ENCODE peak calls at places on chromosomes 1 and 21, in six cellular contexts. One of them, this sample, is unnamed.

GRCh38 chr1:231134624-231135023 is 27.2 kb upstream of the TRIM67 start:
- DNase-seq in H1: no peak
- DNase-seq in uterus: no peak
- DNase-seq in IMR-90: no peak
- DNase-seq in GM12892: no peak
- DNase-seq in heart left ventricle: no peak
- DNase-seq in this sample: no peak

GRCh38 chr1:191483997-191484396 is 674.3 kb upstream of the RGS18 start:
- DNase-seq in H1: no peak
- DNase-seq in heart left ventricle: no peak
- DNase-seq in IMR-90: no peak
- DNase-seq in uterus: no peak
- DNase-seq in GM12892: no peak
- DNase-seq in this sample: no peak

GRCh38 chr1:22855668-22856606 is 116.7 kb downstream of the LACTBL1 start:
- DNase-seq in IMR-90: no peak
- DNase-seq in GM12892: no peak
- DNase-seq in H1: no peak
- DNase-seq in uterus: no peak
- DNase-seq in heart left ventricle: no peak
- DNase-seq in this sample: no peak

GRCh38 chr21:45706299-45706698 is 62.8 kb downstream of the PCBP3 start:
- DNase-seq in heart left ventricle: no peak
- DNase-seq in H1: no peak
- DNase-seq in GM12892: no peak
- DNase-seq in uterus: no peak
- DNase-seq in IMR-90: no peak
- DNase-seq in this sample: no peak

GRCh38 chr1:116540088-116540487 is 30.7 kb downstream of the CD58 start:
- DNase-seq in heart left ventricle: no peak
- DNase-seq in GM12892: no peak
- DNase-seq in IMR-90: no peak
- DNase-seq in H1: no peak
- DNase-seq in uterus: no peak
- DNase-seq in this sample: no peak

GRCh38 chr1:185244015-185244747 is 72.9 kb downstream of the IVNS1ABP start:
- DNase-seq in H1: no peak
- DNase-seq in IMR-90: peak; percentile 94
- DNase-seq in GM12892: no peak
- DNase-seq in heart left ventricle: no peak
- DNase-seq in uterus: no peak
- DNase-seq in this sample: no peak

GRCh38 chr1:112700290-112701226 is 6.4 kb downstream of the RHOC start:
- DNase-seq in IMR-90: peak; percentile 95
- DNase-seq in H1: peak; percentile 81
- DNase-seq in heart left ventricle: peak; percentile 99
- DNase-seq in uterus: peak; percentile 98
- DNase-seq in GM12892: peak; percentile 59
- DNase-seq in this sample: peak; percentile 98

GRCh38 chr1:87269921-87270320 is 58.8 kb upstream of the LMO4 start:
- DNase-seq in IMR-90: no peak
- DNase-seq in GM12892: no peak
- DNase-seq in H1: no peak
- DNase-seq in uterus: no peak
- DNase-seq in heart left ventricle: no peak
- DNase-seq in this sample: no peak

GRCh38 chr1:114094675-114095074 is 59.0 kb downstream of the SYT6 start:
- DNase-seq in GM12892: no peak
- DNase-seq in IMR-90: no peak
- DNase-seq in uterus: no peak
- DNase-seq in heart left ventricle: no peak
- DNase-seq in H1: no peak
- DNase-seq in this sample: no peak

GRCh38 chr1:14184346-14184963 is 414.0 kb upstream of the KAZN start:
- DNase-seq in H1: no peak
- DNase-seq in IMR-90: no peak
- DNase-seq in GM12892: no peak
- DNase-seq in heart left ventricle: peak; percentile 6
- DNase-seq in uterus: no peak
- DNase-seq in this sample: no peak

GRCh38 chr1:117681093-117681950 is 75.5 kb downstream of the TENT5C start:
- DNase-seq in GM12892: no peak
- DNase-seq in uterus: no peak
- DNase-seq in IMR-90: no peak
- DNase-seq in H1: no peak
- DNase-seq in heart left ventricle: no peak
- DNase-seq in this sample: peak; percentile 71

GRCh38 chr1:231937013-231937754 is 310.6 kb downstream of the DISC1 start:
- DNase-seq in uterus: peak; percentile 17
- DNase-seq in H1: no peak
- DNase-seq in heart left ventricle: peak; percentile 77
- DNase-seq in IMR-90: no peak
- DNase-seq in GM12892: no peak
- DNase-seq in this sample: no peak

GRCh38 chr1:225946082-225946620 is 5.1 kb upstream of the LEFTY2 start:
- DNase-seq in IMR-90: no peak
- DNase-seq in heart left ventricle: no peak
- DNase-seq in uterus: no peak
- DNase-seq in GM12892: no peak
- DNase-seq in H1: no peak
- DNase-seq in this sample: no peak

GRCh38 chr1:197692965-197693364 is 82.3 kb downstream of the DENND1B start:
- DNase-seq in heart left ventricle: no peak
- DNase-seq in IMR-90: peak; percentile 31
- DNase-seq in GM12892: no peak
- DNase-seq in uterus: no peak
- DNase-seq in H1: no peak
- DNase-seq in this sample: no peak

GRCh38 chr1:41474490-41475271 is 9.8 kb downstream of the EDN2 start:
- DNase-seq in GM12892: no peak
- DNase-seq in heart left ventricle: no peak
- DNase-seq in H1: no peak
- DNase-seq in IMR-90: no peak
- DNase-seq in uterus: peak; percentile 73
- DNase-seq in this sample: no peak

GRCh38 chr1:33802268-33802667 is 61.6 kb upstream of the HMGB4 start:
- DNase-seq in H1: no peak
- DNase-seq in heart left ventricle: no peak
- DNase-seq in IMR-90: no peak
- DNase-seq in uterus: no peak
- DNase-seq in GM12892: no peak
- DNase-seq in this sample: no peak

GRCh38 chr1:54845772-54846171 is 41.2 kb downstream of the DHCR24 start:
- DNase-seq in IMR-90: no peak
- DNase-seq in uterus: no peak
- DNase-seq in GM12892: no peak
- DNase-seq in heart left ventricle: no peak
- DNase-seq in H1: no peak
- DNase-seq in this sample: peak; percentile 58

GRCh38 chr1:9198538-9199361 is 35.8 kb upstream of the H6PD start:
- DNase-seq in uterus: no peak
- DNase-seq in heart left ventricle: no peak
- DNase-seq in H1: no peak
- DNase-seq in IMR-90: peak; percentile 51
- DNase-seq in GM12892: no peak
- DNase-seq in this sample: no peak

GRCh38 chr1:224432141-224432540 is 2.5 kb downstream of the WDR26 start:
- DNase-seq in H1: no peak
- DNase-seq in heart left ventricle: no peak
- DNase-seq in GM12892: no peak
- DNase-seq in uterus: no peak
- DNase-seq in IMR-90: no peak
- DNase-seq in this sample: no peak

GRCh38 chr1:224433041-224433670 is 1.4 kb downstream of the WDR26 start:
- DNase-seq in uterus: peak; percentile 17
- DNase-seq in heart left ventricle: no peak
- DNase-seq in GM12892: no peak
- DNase-seq in H1: no peak
- DNase-seq in IMR-90: no peak
- DNase-seq in this sample: no peak

GRCh38 chr1:224431726-224432125 is 2.9 kb downstream of the WDR26 start:
- DNase-seq in heart left ventricle: no peak
- DNase-seq in GM12892: no peak
- DNase-seq in uterus: no peak
- DNase-seq in IMR-90: no peak
- DNase-seq in H1: no peak
- DNase-seq in this sample: no peak

GRCh38 chr1:224433671-224434446 is 738 bp downstream of the WDR26 start:
- DNase-seq in GM12892: no peak
- DNase-seq in H1: no peak
- DNase-seq in uterus: peak; percentile 46
- DNase-seq in IMR-90: no peak
- DNase-seq in heart left ventricle: peak; percentile 46
- DNase-seq in this sample: no peak

GRCh38 chr1:224432672-224433040 is 1.9 kb downstream of the WDR26 start:
- DNase-seq in H1: no peak
- DNase-seq in GM12892: no peak
- DNase-seq in IMR-90: no peak
- DNase-seq in heart left ventricle: no peak
- DNase-seq in uterus: no peak
- DNase-seq in this sample: no peak
- TF ChIP-seq POLR2A in H1: no peak
- TF ChIP-seq POLR2A in GM12892: no peak
- TF ChIP-seq POLR2A in IMR-90: no peak
- TF ChIP-seq POLR2A in heart left ventricle: no peak
- TF ChIP-seq POLR2A in uterus: no peak
- TF ChIP-seq POLR2A in this sample: no peak

GRCh38 chr1:32741417-32742131 is 39.0 kb upstream of the SYNC start:
- DNase-seq in H1: no peak
- DNase-seq in IMR-90: no peak
- DNase-seq in GM12892: peak; percentile 65
- DNase-seq in uterus: peak; percentile 31
- DNase-seq in heart left ventricle: no peak
- DNase-seq in this sample: no peak
- TF ChIP-seq POLR2A in H1: no peak
- TF ChIP-seq POLR2A in IMR-90: no peak
- TF ChIP-seq POLR2A in GM12892: no peak
- TF ChIP-seq POLR2A in uterus: no peak
- TF ChIP-seq POLR2A in heart left ventricle: no peak
- TF ChIP-seq POLR2A in this sample: no peak

GRCh38 chr1:2972011-2972878 is 49.0 kb upstream of the ACTRT2 start:
- DNase-seq in H1: no peak
- DNase-seq in heart left ventricle: peak; percentile 4
- DNase-seq in GM12892: no peak
- DNase-seq in uterus: no peak
- DNase-seq in IMR-90: no peak
- DNase-seq in this sample: no peak
- TF ChIP-seq POLR2A in H1: no peak
- TF ChIP-seq POLR2A in heart left ventricle: no peak
- TF ChIP-seq POLR2A in GM12892: no peak
- TF ChIP-seq POLR2A in uterus: no peak
- TF ChIP-seq POLR2A in IMR-90: no peak
- TF ChIP-seq POLR2A in this sample: no peak

GRCh38 chr1:15617173-15617873 is at the start of gene DDI2:
- DNase-seq in uterus: peak; percentile 97
- DNase-seq in heart left ventricle: peak; percentile 98
- DNase-seq in H1: peak; percentile 89
- DNase-seq in IMR-90: peak; percentile 97
- DNase-seq in GM12892: peak; percentile 82
- DNase-seq in this sample: peak; percentile 98
- TF ChIP-seq POLR2A in uterus: peak; percentile 99
- TF ChIP-seq POLR2A in heart left ventricle: peak; percentile 51
- TF ChIP-seq POLR2A in H1: peak; percentile 79
- TF ChIP-seq POLR2A in IMR-90: peak; percentile 77
- TF ChIP-seq POLR2A in GM12892: peak; percentile 87
- TF ChIP-seq POLR2A in this sample: peak; percentile 53

DNA sequence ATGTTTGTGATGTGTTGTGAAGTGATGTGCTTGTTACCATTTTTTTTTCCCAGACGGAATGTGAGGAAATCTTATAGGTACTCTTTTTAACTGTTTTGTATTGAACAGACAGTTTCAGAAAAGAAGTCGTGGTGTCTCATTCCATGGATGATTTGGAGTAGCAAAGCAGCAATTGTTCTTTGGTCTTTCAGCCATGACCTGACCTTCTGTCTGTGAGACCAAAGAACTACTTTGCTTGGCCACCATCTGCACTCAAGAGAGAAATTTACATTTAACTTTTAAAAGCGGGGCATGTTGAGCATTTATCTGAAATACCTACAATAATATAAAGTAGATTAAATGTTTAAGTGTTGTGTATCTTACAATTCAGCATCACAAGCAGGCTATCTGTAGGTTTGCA is 90.2 kb downstream of the SDCCAG8 start:
- DNase-seq in GM12892: no peak
- DNase-seq in H1: no peak
- DNase-seq in uterus: no peak
- DNase-seq in heart left ventricle: no peak
- DNase-seq in IMR-90: no peak
- DNase-seq in this sample: no peak
- TF ChIP-seq POLR2A in GM12892: no peak
- TF ChIP-seq POLR2A in H1: no peak
- TF ChIP-seq POLR2A in uterus: no peak
- TF ChIP-seq POLR2A in heart left ventricle: no peak
- TF ChIP-seq POLR2A in IMR-90: no peak
- TF ChIP-seq POLR2A in this sample: no peak

GRCh38 chr1:43360616-43361015 is 1.8 kb downstream of the CDC20 start:
- DNase-seq in IMR-90: no peak
- DNase-seq in heart left ventricle: no peak
- DNase-seq in uterus: no peak
- DNase-seq in GM12892: no peak
- DNase-seq in H1: no peak
- DNase-seq in this sample: no peak
- TF ChIP-seq POLR2A in IMR-90: no peak
- TF ChIP-seq POLR2A in heart left ventricle: no peak
- TF ChIP-seq POLR2A in uterus: no peak
- TF ChIP-seq POLR2A in GM12892: no peak
- TF ChIP-seq POLR2A in H1: no peak
- TF ChIP-seq POLR2A in this sample: no peak

GRCh38 chr1:39926343-39926769 is 24.6 kb upstream of the MYCL start:
- DNase-seq in GM12892: no peak
- DNase-seq in heart left ventricle: peak; percentile 16
- DNase-seq in IMR-90: peak; percentile 40
- DNase-seq in uterus: no peak
- DNase-seq in H1: no peak
- DNase-seq in this sample: no peak
- TF ChIP-seq POLR2A in GM12892: no peak
- TF ChIP-seq POLR2A in heart left ventricle: no peak
- TF ChIP-seq POLR2A in IMR-90: no peak
- TF ChIP-seq POLR2A in uterus: no peak
- TF ChIP-seq POLR2A in H1: no peak
- TF ChIP-seq POLR2A in this sample: no peak

GRCh38 chr1:160742428-160743127 is 3.5 kb downstream of the SLAMF7 start:
- DNase-seq in heart left ventricle: no peak
- DNase-seq in H1: no peak
- DNase-seq in uterus: no peak
- DNase-seq in IMR-90: no peak
- DNase-seq in GM12892: no peak
- DNase-seq in this sample: peak; percentile 52
- TF ChIP-seq POLR2A in heart left ventricle: no peak
- TF ChIP-seq POLR2A in H1: no peak
- TF ChIP-seq POLR2A in uterus: no peak
- TF ChIP-seq POLR2A in IMR-90: no peak
- TF ChIP-seq POLR2A in GM12892: no peak
- TF ChIP-seq POLR2A in this sample: no peak